ENCODE peak calls at places on chromosome 4, in four cellular contexts. L is Peyer's patch, Q is mammary epithelial cell, Z is heart right ventricle. F is an unnamed sample.

GRCh38 chr4:6561173-6561516 is 13.8 kb upstream of the MAN2B2 start:
- DNase-seq in Z (no peak), L (no peak), Q (no peak), F (no peak)

GRCh38 chr4:141395246-141395830 is 174.6 kb downstream of the ZNF330 start:
- DNase-seq in Q (peak; percentile 74), L (no peak), Z (no peak), F (peak; percentile 29)

GRCh38 chr4:140809671-140810070 is 53.5 kb upstream of the TBC1D9 start:
- DNase-seq in Z (no peak), Q (no peak), L (no peak), F (no peak)

GRCh38 chr4:160701671-160702070 is 1462.1 kb downstream of the FSTL5 start:
- DNase-seq in Q (no peak), L (no peak), Z (no peak), F (no peak)

GRCh38 chr4:22721189-22721588 is 28.5 kb downstream of the GBA3 start:
- DNase-seq in Q (no peak), L (no peak), Z (no peak), F (no peak)

GRCh38 chr4:166493828-166494432 is 620.9 kb downstream of the TLL1 start:
- DNase-seq in Z (no peak), Q (peak; percentile 17), L (no peak), F (no peak)

GRCh38 chr4:126890994-126891393 is 741.8 kb upstream of the INTU start:
- DNase-seq in Z (no peak), Q (no peak), L (no peak), F (no peak)

GRCh38 chr4:8472689-8473197 is 32.2 kb downstream of the TRMT44 start:
- DNase-seq in Q (no peak), L (peak; percentile 57), Z (no peak), F (no peak)

GRCh38 chr4:48012819-48013218 is 3.7 kb downstream of the CNGA1 start:
- DNase-seq in L (no peak), Z (peak; percentile 29), Q (no peak), F (no peak)

GRCh38 chr4:110414590-110414989 is 61.4 kb upstream of the ENPEP start:
- DNase-seq in L (no peak), Z (no peak), Q (no peak), F (no peak)

GRCh38 chr4:71648923-71649322 is 135.0 kb downstream of the GC start:
- DNase-seq in L (no peak), Q (no peak), Z (no peak), F (no peak)

GRCh38 chr4:13921805-13922204 is 294.3 kb upstream of the BOD1L1 start:
- DNase-seq in Z (no peak), L (no peak), Q (no peak), F (no peak)

GRCh38 chr4:100168521-100168920 is 21.7 kb downstream of the DDIT4L start:
- DNase-seq in Z (no peak), Q (no peak), L (no peak), F (no peak)

GRCh38 chr4:142824368-142824767 is 21.7 kb downstream of the INPP4B start:
- DNase-seq in L (no peak), Z (no peak), Q (peak; percentile 37), F (no peak)

GRCh38 chr4:126479709-126480108 is 1153.0 kb upstream of the INTU start:
- DNase-seq in L (no peak), Z (no peak), Q (no peak), F (no peak)

GRCh38 chr4:101200561-101200960 is 146.8 kb downstream of the PPP3CA start:
- DNase-seq in L (no peak), Q (peak; percentile 91), Z (no peak), F (peak; percentile 68)

GRCh38 chr4:158371158-158371557 is 150.5 kb upstream of the RXFP1 start:
- DNase-seq in L (no peak), Q (peak; percentile 48), Z (no peak), F (peak; percentile 51)

GRCh38 chr4:126051709-126052424 is 737.1 kb downstream of the FAT4 start:
- DNase-seq in L (no peak), Q (peak; percentile 25), Z (no peak), F (no peak)

GRCh38 chr4:144687466-144687865 is 41.5 kb downstream of the HHIP start:
- DNase-seq in L (no peak), Z (no peak), Q (peak; percentile 33), F (no peak)

GRCh38 chr4:1285790-1286553 is 3.7 kb upstream of the MAEA start:
- DNase-seq in Q (no peak), Z (no peak), L (no peak), F (no peak)

GRCh38 chr4:151296227-151296626 is 19.3 kb downstream of the PRSS48 start:
- DNase-seq in Q (no peak), L (no peak), Z (no peak), F (no peak)

GRCh38 chr4:76445911-76446310 is 10.9 kb downstream of the SHROOM3 start:
- DNase-seq in Z (no peak), Q (no peak), L (no peak), F (no peak)

GRCh38 chr4:76449362-76449767 is 14.3 kb downstream of the SHROOM3 start:
- DNase-seq in Z (no peak), Q (no peak), L (no peak), F (no peak)

GRCh38 chr4:76447326-76447954 is 12.4 kb downstream of the SHROOM3 start:
- DNase-seq in L (no peak), Q (peak; percentile 30), Z (no peak), F (no peak)

GRCh38 chr4:76449824-76450223 is 14.8 kb downstream of the SHROOM3 start:
- DNase-seq in Q (peak; percentile 20), L (no peak), Z (no peak), F (no peak)

GRCh38 chr4:76448211-76448610 is 13.2 kb downstream of the SHROOM3 start:
- DNase-seq in L (no peak), Q (no peak), Z (no peak), F (no peak)
- H3K27ac ChIP-seq in L (no peak overlapping the region), Q (no peak overlapping the region), Z (no peak overlapping the region), F (no peak overlapping the region)

GRCh38 chr4:30722916-30723270 is 2.7 kb downstream of the PCDH7 start:
- DNase-seq in L (no peak), Q (no peak), Z (no peak), F (no peak)

GRCh38 chr4:30720021-30720655 is at the start of gene PCDH7:
- DNase-seq in L (peak; percentile 49), Q (peak; percentile 74), Z (peak; percentile 24), F (peak; percentile 48)

GRCh38 chr4:30722092-30722915 is 2.1 kb downstream of the PCDH7 start:
- DNase-seq in Z (no peak), Q (no peak), L (no peak), F (no peak)

GRCh38 chr4:30720656-30721352 is 635 bp downstream of the PCDH7 start:
- DNase-seq in Q (no peak), L (no peak), Z (peak; percentile 14), F (peak; percentile 13)

GRCh38 chr4:30721353-30722091 is 1.4 kb downstream of the PCDH7 start:
- DNase-seq in L (peak; percentile 47), Q (peak; percentile 69), Z (peak; percentile 7), F (peak; percentile 22)
- TF ChIP-seq CTCF in L (no peak), Q (peak; percentile 7), Z (peak; percentile 21), F (peak; percentile 83)

GRCh38 chr4:137664416-137664815 is 132.1 kb upstream of the PCDH18 start:
- DNase-seq in Z (no peak), L (no peak), Q (no peak), F (no peak)
- H3K27ac ChIP-seq in Z (no peak overlapping the region), L (no peak overlapping the region), Q (no peak overlapping the region), F (no peak overlapping the region)

DNA sequence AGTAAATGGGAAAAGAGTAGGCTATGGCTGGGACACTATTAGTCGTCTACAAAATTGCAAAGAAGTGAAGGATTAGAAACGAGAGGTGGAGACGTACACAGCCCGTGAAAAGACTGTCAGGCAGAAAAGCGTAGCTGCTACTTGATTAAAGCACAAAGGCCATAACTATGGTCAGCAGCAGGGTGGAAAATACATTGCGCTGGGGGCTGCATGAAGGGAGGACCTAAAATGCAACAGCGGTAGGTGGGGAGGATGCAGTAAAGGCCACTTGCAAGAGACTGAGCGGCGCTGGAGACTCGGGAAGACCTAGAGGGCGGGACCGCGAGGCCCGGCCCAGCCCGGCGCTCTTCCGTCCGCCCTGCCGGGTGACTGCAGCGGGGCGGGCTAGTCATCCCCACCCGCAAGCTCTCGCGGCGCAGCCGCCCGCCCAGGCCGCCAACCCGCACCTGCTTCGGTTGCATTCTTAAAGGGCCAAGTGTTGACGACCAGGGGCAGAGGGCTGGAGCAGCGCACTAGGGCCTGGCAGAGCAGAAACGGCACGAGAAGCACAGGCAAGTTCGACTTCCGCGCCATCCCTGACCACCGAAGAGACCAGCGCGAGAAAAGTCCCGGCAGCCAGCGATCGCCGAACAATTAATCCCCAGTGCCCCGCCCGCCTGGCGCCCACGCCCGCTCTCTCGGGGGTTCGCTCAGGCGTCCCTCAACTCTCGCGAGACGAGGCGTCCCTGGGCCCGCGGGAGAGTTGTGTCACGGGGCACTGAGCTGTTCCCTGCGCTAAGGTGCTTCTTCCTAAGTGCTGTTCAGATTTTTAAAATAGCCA is at the start of gene AGA:
- DNase-seq in L (peak; percentile 99), Q (peak; percentile 94), Z (peak; percentile 98), F (peak; percentile 95)
- TF ChIP-seq CTCF in L (no peak), Q (no peak), Z (peak; percentile 14), F (no peak)

GRCh38 chr4:2803624-2804448 is 11.0 kb downstream of the SH3BP2 start:
- DNase-seq in L (peak; percentile 81), Z (no peak), Q (no peak), F (no peak)
- H3K27ac ChIP-seq in L (peak overlapping the region; percentile 94), Z (peak overlapping the region; percentile 74), Q (no peak overlapping the region), F (peak overlapping the region; percentile 90)

DNA sequence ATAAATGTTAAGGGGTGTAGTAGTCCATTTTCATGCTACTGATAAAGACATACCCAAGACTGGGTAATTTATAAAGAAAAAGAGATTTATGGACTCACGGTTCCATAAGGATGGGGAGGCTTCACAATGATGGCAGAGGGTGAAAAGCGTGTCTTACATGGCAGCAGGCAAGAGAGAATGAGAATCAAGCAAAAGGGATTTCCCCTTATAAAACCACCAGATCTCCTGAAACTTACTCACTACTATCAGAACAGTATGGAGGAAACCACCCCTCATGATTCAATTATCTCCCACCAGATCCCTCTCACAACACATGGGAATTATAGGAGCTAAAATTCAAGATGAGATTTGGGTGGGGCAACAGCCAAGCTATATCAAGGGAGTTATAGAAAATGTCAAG is 329.2 kb downstream of the DTHD1 start:
- DNase-seq in Q (no peak), L (no peak), Z (no peak), F (no peak)
- TF ChIP-seq CTCF in Q (no peak), L (no peak), Z (no peak), F (no peak)